ENCODE peak calls at places on chromosomes 11 and 22, in nine cellular contexts. One of them, this sample, is unnamed. For H3K27me3, the result is how much of the 10 kb centered on the place peaks cover.

GRCh38 chr22:31899661-31900060 is 44.7 kb upstream of the YWHAH start:
- DNase-seq in stomach: no peak
- DNase-seq in spleen: peak
- DNase-seq in mesendoderm: no peak
- DNase-seq in lower lobe of right lung: no peak
- DNase-seq in DND-41: no peak
- DNase-seq in suprapubic skin: no peak
- DNase-seq in left ventricle myocardium inferior: no peak
- DNase-seq in A673: no peak
- DNase-seq in this sample: no peak

GRCh38 chr22:41699264-41700104 is at the start of gene MEI1:
- DNase-seq in mesendoderm: peak
- DNase-seq in stomach: peak
- DNase-seq in DND-41: no peak
- DNase-seq in lower lobe of right lung: peak
- DNase-seq in spleen: peak
- DNase-seq in A673: peak
- DNase-seq in left ventricle myocardium inferior: peak
- DNase-seq in suprapubic skin: peak
- DNase-seq in this sample: peak

GRCh38 chr22:36470994-36471331 is 10.5 kb downstream of the TXN2 start:
- DNase-seq in spleen: no peak
- DNase-seq in A673: no peak
- DNase-seq in lower lobe of right lung: no peak
- DNase-seq in suprapubic skin: no peak
- DNase-seq in DND-41: no peak
- DNase-seq in stomach: no peak
- DNase-seq in mesendoderm: no peak
- DNase-seq in left ventricle myocardium inferior: no peak
- DNase-seq in this sample: no peak

GRCh38 chr11:106062592-106062949 is 14.6 kb downstream of the KBTBD3 start:
- DNase-seq in DND-41: no peak
- DNase-seq in spleen: no peak
- DNase-seq in suprapubic skin: no peak
- DNase-seq in left ventricle myocardium inferior: no peak
- DNase-seq in stomach: no peak
- DNase-seq in lower lobe of right lung: no peak
- DNase-seq in A673: no peak
- DNase-seq in mesendoderm: no peak
- DNase-seq in this sample: no peak

GRCh38 chr11:125926682-125927081 is 19.2 kb upstream of the VSIG10L2 start:
- DNase-seq in lower lobe of right lung: no peak
- DNase-seq in left ventricle myocardium inferior: no peak
- DNase-seq in spleen: peak
- DNase-seq in suprapubic skin: no peak
- DNase-seq in A673: no peak
- DNase-seq in mesendoderm: no peak
- DNase-seq in stomach: no peak
- DNase-seq in DND-41: no peak
- DNase-seq in this sample: no peak

GRCh38 chr11:130873766-130874165 is 42.5 kb downstream of the SNX19 start:
- DNase-seq in A673: no peak
- DNase-seq in mesendoderm: peak
- DNase-seq in lower lobe of right lung: no peak
- DNase-seq in DND-41: no peak
- DNase-seq in suprapubic skin: no peak
- DNase-seq in left ventricle myocardium inferior: no peak
- DNase-seq in stomach: no peak
- DNase-seq in spleen: no peak
- DNase-seq in this sample: no peak

GRCh38 chr22:24133187-24133965 is 47.9 kb upstream of the SUSD2 start:
- DNase-seq in stomach: no peak
- DNase-seq in A673: no peak
- DNase-seq in DND-41: no peak
- DNase-seq in mesendoderm: peak
- DNase-seq in suprapubic skin: no peak
- DNase-seq in left ventricle myocardium inferior: peak
- DNase-seq in lower lobe of right lung: peak
- DNase-seq in spleen: no peak
- DNase-seq in this sample: peak

GRCh38 chr11:129333873-129334272 is 41.8 kb upstream of the BARX2 start:
- DNase-seq in DND-41: peak
- DNase-seq in stomach: no peak
- DNase-seq in suprapubic skin: no peak
- DNase-seq in A673: peak
- DNase-seq in lower lobe of right lung: no peak
- DNase-seq in left ventricle myocardium inferior: no peak
- DNase-seq in spleen: no peak
- DNase-seq in mesendoderm: no peak
- DNase-seq in this sample: no peak

GRCh38 chr22:50613291-50613981 is 12.8 kb downstream of the MAPK8IP2 start:
- DNase-seq in stomach: peak
- DNase-seq in A673: no peak
- DNase-seq in lower lobe of right lung: peak
- DNase-seq in left ventricle myocardium inferior: peak
- DNase-seq in spleen: peak
- DNase-seq in suprapubic skin: no peak
- DNase-seq in mesendoderm: no peak
- DNase-seq in DND-41: no peak
- DNase-seq in this sample: no peak

GRCh38 chr11:75565916-75566762 is 4.1 kb downstream of the SERPINH1 start:
- DNase-seq in lower lobe of right lung: no peak
- DNase-seq in left ventricle myocardium inferior: no peak
- DNase-seq in suprapubic skin: no peak
- DNase-seq in mesendoderm: no peak
- DNase-seq in spleen: no peak
- DNase-seq in stomach: no peak
- DNase-seq in A673: no peak
- DNase-seq in DND-41: peak
- DNase-seq in this sample: no peak

GRCh38 chr11:67404515-67405195 is 772 bp downstream of the TBC1D10C start:
- DNase-seq in mesendoderm: no peak
- DNase-seq in suprapubic skin: no peak
- DNase-seq in spleen: peak
- DNase-seq in DND-41: peak
- DNase-seq in A673: no peak
- DNase-seq in left ventricle myocardium inferior: no peak
- DNase-seq in stomach: no peak
- DNase-seq in lower lobe of right lung: peak
- DNase-seq in this sample: no peak

GRCh38 chr22:33299245-33299956 is 241.2 kb upstream of the SYN3 start:
- DNase-seq in mesendoderm: peak
- DNase-seq in suprapubic skin: no peak
- DNase-seq in DND-41: no peak
- DNase-seq in stomach: no peak
- DNase-seq in spleen: peak
- DNase-seq in lower lobe of right lung: no peak
- DNase-seq in A673: no peak
- DNase-seq in left ventricle myocardium inferior: no peak
- DNase-seq in this sample: no peak

DNA sequence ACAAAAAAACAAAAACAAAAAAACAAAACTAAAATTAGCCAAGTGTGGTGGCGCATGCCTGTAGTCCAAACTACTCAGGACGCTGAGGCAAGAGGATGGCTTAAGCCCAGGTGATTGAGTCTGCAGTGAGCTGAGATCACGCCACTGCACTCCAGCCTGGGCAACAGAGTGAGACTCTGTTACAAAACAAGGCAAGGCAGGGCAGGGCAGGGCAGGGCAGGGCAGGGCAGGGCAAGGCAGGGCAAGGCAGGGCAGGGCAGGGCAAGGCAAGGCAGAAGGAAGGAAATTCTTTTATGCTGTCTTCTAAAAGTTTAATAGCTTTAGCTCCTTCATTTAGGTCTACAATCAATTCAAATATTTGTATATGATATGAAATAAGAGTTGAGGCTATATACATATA is 50.1 kb upstream of the RASSF10 start:
- DNase-seq in A673: no peak
- DNase-seq in left ventricle myocardium inferior: no peak
- DNase-seq in lower lobe of right lung: no peak
- DNase-seq in spleen: no peak
- DNase-seq in suprapubic skin: no peak
- DNase-seq in mesendoderm: no peak
- DNase-seq in stomach: no peak
- DNase-seq in DND-41: no peak
- DNase-seq in this sample: no peak
- H3K27ac ChIP-seq in A673: no peak
- H3K27ac ChIP-seq in left ventricle myocardium inferior: no peak
- H3K27ac ChIP-seq in lower lobe of right lung: no peak
- H3K27ac ChIP-seq in spleen: no peak
- H3K27ac ChIP-seq in suprapubic skin: no peak
- H3K27ac ChIP-seq in mesendoderm: no peak
- H3K27ac ChIP-seq in stomach: no peak
- H3K27ac ChIP-seq in DND-41: no peak
- H3K27ac ChIP-seq in this sample: no peak

GRCh38 chr11:111605681-111606080 is 3.4 kb downstream of the SIK2 start:
- DNase-seq in lower lobe of right lung: no peak
- DNase-seq in stomach: no peak
- DNase-seq in mesendoderm: no peak
- DNase-seq in DND-41: no peak
- DNase-seq in spleen: no peak
- DNase-seq in A673: no peak
- DNase-seq in suprapubic skin: no peak
- DNase-seq in left ventricle myocardium inferior: no peak
- DNase-seq in this sample: no peak

GRCh38 chr11:111606986-111607385 is 4.7 kb downstream of the SIK2 start:
- DNase-seq in lower lobe of right lung: no peak
- DNase-seq in mesendoderm: no peak
- DNase-seq in suprapubic skin: no peak
- DNase-seq in A673: no peak
- DNase-seq in left ventricle myocardium inferior: no peak
- DNase-seq in spleen: no peak
- DNase-seq in stomach: no peak
- DNase-seq in DND-41: no peak
- DNase-seq in this sample: no peak

GRCh38 chr11:111603633-111604130 is 1.4 kb downstream of the SIK2 start:
- DNase-seq in stomach: no peak
- DNase-seq in spleen: no peak
- DNase-seq in mesendoderm: no peak
- DNase-seq in lower lobe of right lung: no peak
- DNase-seq in left ventricle myocardium inferior: no peak
- DNase-seq in A673: no peak
- DNase-seq in suprapubic skin: no peak
- DNase-seq in DND-41: no peak
- DNase-seq in this sample: no peak

GRCh38 chr11:111604392-111605009 is 2.3 kb downstream of the SIK2 start:
- DNase-seq in A673: peak
- DNase-seq in DND-41: no peak
- DNase-seq in spleen: no peak
- DNase-seq in stomach: no peak
- DNase-seq in mesendoderm: peak
- DNase-seq in lower lobe of right lung: no peak
- DNase-seq in left ventricle myocardium inferior: no peak
- DNase-seq in suprapubic skin: no peak
- DNase-seq in this sample: no peak

DNA sequence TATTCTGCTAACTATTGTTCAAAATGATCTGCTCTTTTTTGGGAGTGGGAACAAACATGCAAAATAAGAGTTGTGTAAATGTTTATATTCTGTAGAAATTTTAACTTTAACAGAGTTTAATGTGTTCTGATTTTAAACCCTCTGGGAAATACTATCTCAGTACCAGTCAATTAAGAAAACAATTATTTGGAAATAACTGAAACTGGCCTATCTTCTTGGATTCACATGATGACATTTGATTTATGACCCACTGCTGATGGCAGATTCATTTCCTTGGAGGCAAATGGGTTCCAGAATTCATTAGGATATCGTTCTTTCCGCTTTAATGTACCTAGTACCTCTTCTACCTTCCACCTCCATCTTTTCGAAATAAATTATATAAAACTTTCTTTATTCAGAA is 5.5 kb downstream of the SIK2 start:
- DNase-seq in mesendoderm: no peak
- DNase-seq in A673: no peak
- DNase-seq in lower lobe of right lung: no peak
- DNase-seq in suprapubic skin: no peak
- DNase-seq in left ventricle myocardium inferior: no peak
- DNase-seq in DND-41: no peak
- DNase-seq in stomach: no peak
- DNase-seq in spleen: no peak
- DNase-seq in this sample: no peak
- H3K27me3 ChIP-seq in mesendoderm: under half
- H3K27me3 ChIP-seq in A673: under half
- H3K27me3 ChIP-seq in lower lobe of right lung: under half
- H3K27me3 ChIP-seq in suprapubic skin: under half
- H3K27me3 ChIP-seq in left ventricle myocardium inferior: under half
- H3K27me3 ChIP-seq in DND-41: under half
- H3K27me3 ChIP-seq in stomach: under half
- H3K27me3 ChIP-seq in spleen: under half
- H3K27me3 ChIP-seq in this sample: under half

DNA sequence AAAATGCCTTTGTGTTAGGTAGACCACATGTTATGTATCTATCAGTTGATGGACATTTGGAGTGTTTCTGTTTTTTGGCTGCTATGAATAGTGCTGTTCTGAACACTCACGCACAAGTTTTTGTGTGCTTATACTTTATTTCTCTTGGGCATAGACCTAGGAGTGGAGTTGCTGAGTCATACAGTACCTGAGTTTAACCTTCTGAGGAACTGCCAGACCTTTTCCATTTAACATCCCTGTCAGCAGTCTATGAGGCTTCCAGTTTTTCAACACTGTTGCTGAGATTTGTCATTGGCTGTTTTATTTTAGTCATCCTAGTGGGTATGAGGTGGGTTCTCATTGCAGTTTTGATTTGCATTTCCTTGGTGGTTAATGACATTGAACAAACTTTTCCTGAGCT is 4.4 kb downstream of the CTTN start:
- DNase-seq in mesendoderm: no peak
- DNase-seq in stomach: no peak
- DNase-seq in spleen: no peak
- DNase-seq in DND-41: no peak
- DNase-seq in left ventricle myocardium inferior: no peak
- DNase-seq in suprapubic skin: no peak
- DNase-seq in lower lobe of right lung: no peak
- DNase-seq in A673: no peak
- DNase-seq in this sample: no peak
- H3K27ac ChIP-seq in mesendoderm: no peak
- H3K27ac ChIP-seq in stomach: no peak
- H3K27ac ChIP-seq in spleen: no peak
- H3K27ac ChIP-seq in DND-41: no peak
- H3K27ac ChIP-seq in left ventricle myocardium inferior: peak
- H3K27ac ChIP-seq in suprapubic skin: no peak
- H3K27ac ChIP-seq in lower lobe of right lung: no peak
- H3K27ac ChIP-seq in A673: no peak
- H3K27ac ChIP-seq in this sample: no peak

DNA sequence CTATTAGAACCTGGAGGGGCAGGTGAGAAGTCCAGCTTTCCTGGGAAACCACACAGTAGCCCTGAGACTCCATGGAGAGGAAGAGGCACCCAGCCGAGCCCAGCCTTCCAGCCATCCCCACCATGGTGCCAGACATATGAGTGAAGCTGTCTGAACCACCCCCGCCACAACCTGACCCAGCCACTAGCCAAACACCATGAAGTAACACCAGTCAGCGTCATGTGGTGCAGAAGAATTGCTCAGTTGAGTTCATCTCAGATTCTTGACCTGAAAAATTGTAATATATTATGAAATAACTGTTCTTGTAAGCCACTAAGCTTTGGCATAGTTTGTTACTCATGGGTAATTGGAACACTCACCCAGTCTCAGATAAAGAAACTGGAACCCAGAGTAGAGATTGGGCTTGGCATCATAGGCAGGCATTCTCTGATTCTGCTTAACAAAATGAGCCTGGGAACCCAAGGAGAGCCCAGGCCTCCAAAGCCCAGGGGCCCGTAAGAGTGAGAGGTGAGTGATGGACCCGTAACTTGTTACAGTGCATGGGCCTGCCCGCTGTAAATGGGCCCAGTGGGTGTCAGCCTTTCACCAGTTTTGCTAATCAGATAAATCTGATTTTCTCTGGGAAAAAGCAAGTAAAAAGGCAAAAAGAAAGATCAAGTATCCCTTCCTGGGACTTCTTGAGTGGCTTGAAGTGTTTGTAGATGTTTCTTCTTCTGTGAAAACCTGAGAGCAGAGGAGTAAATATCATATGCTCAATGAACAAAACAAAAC is 305.5 kb downstream of the DDX10 start:
- DNase-seq in DND-41: no peak
- DNase-seq in stomach: no peak
- DNase-seq in suprapubic skin: no peak
- DNase-seq in left ventricle myocardium inferior: no peak
- DNase-seq in mesendoderm: peak
- DNase-seq in spleen: no peak
- DNase-seq in A673: no peak
- DNase-seq in lower lobe of right lung: no peak
- DNase-seq in this sample: no peak
- H3K27me3 ChIP-seq in DND-41: under half
- H3K27me3 ChIP-seq in stomach: under half
- H3K27me3 ChIP-seq in suprapubic skin: under half
- H3K27me3 ChIP-seq in left ventricle myocardium inferior: under half
- H3K27me3 ChIP-seq in mesendoderm: under half
- H3K27me3 ChIP-seq in spleen: under half
- H3K27me3 ChIP-seq in A673: under half
- H3K27me3 ChIP-seq in lower lobe of right lung: under half
- H3K27me3 ChIP-seq in this sample: under half

This sample was measured in CD4-positive, alpha-beta T cell.